ENCODE peak calls at places on chromosomes 11 and 22, in four cellular contexts. W is right lobe of liver; V is ureter; Y is stimulated activated CD4-positive, alpha-beta T cell treated with anti-CD3 and anti-CD28 coated beads, Interleukin-1b, Interleukin-23, amount 100 ng/mL, for 24 hours. N is an unnamed sample.

GRCh38 chr11:42025404-42025803 is 566.0 kb upstream of the LRRC4C start:
- DNase-seq in W (no peak), V (no peak), Y (no peak), N (no peak)

GRCh38 chr11:31110825-31111224 is 258.7 kb downstream of the DCDC1 start:
- DNase-seq in W (no peak), V (no peak), Y (no peak), N (no peak)

GRCh38 chr22:45867118-45867905 is 109.7 kb downstream of the WNT7B start:
- DNase-seq in W (peak), V (no peak), Y (no peak), N (no peak)

GRCh38 chr11:72352859-72353551 is 81.3 kb downstream of the CLPB start:
- DNase-seq in W (no peak), V (no peak), Y (no peak), N (peak)

GRCh38 chr11:85758026-85758425 is 52.9 kb downstream of the SYTL2 start:
- DNase-seq in W (no peak), V (no peak), Y (no peak), N (no peak)

GRCh38 chr11:11849127-11849746 is 7.5 kb downstream of the USP47 start:
- DNase-seq in W (peak), V (peak), Y (peak), N (no peak)

GRCh38 chr11:121464352-121464946 is 11.7 kb upstream of the SORL1-AS1 start:
- DNase-seq in W (peak), V (peak), Y (peak), N (no peak)

GRCh38 chr11:1779806-1780699 is 16.3 kb upstream of the CTSD start:
- DNase-seq in W (no peak), V (peak), Y (no peak), N (no peak)

GRCh38 chr22:30305519-30305905 is 16.2 kb upstream of the CASTOR1 start:
- DNase-seq in W (no peak), V (peak), Y (no peak), N (peak)

GRCh38 chr11:131817701-131818188 is 447.3 kb downstream of the NTM start:
- DNase-seq in W (no peak), V (no peak), Y (no peak), N (no peak)

GRCh38 chr11:96259053-96259837 is 83.8 kb downstream of the MAML2 start:
- DNase-seq in W (no peak), V (no peak), Y (no peak), N (no peak)

GRCh38 chr22:25746012-25746373 is 4.0 kb downstream of the MYO18B start:
- DNase-seq in W (no peak), V (no peak), Y (no peak), N (no peak)

GRCh38 chr22:37923927-37924326 is 17.8 kb downstream of the MICALL1 start:
- DNase-seq in W (no peak), V (no peak), Y (no peak), N (no peak)

GRCh38 chr22:47136050-47136449 is 373.6 kb downstream of the TBC1D22A start:
- DNase-seq in W (no peak), V (no peak), Y (no peak), N (no peak)

GRCh38 chr11:57556041-57556440 is 11.4 kb downstream of the UBE2L6 start:
- DNase-seq in W (no peak), V (no peak), Y (no peak), N (no peak)

GRCh38 chr11:1943977-1944376 is 3.2 kb upstream of the MRPL23 start:
- DNase-seq in W (peak), V (peak), Y (no peak), N (no peak)

GRCh38 chr11:34136420-34136819 is 31.0 kb downstream of the NAT10 start:
- DNase-seq in W (no peak), V (no peak), Y (no peak), N (no peak)